ENCODE peak calls at places on chromosomes 12 and 14, in four cellular contexts. O, L, X and Y are unnamed samples.

GRCh38 chr12:112686373-112686772 is 105.2 kb upstream of the RPH3A start:
- DNase-seq in X (no peak), O (no peak), L (no peak), Y (peak; percentile 39)

GRCh38 chr14:92470215-92470614 is 43.4 kb upstream of the RIN3 start:
- DNase-seq in O (no peak), L (no peak), X (no peak), Y (no peak)

GRCh38 chr12:49088932-49089330 is 5.7 kb downstream of the DHH start:
- DNase-seq in X (no peak), L (no peak), O (no peak), Y (no peak)

GRCh38 chr14:44530482-44530881 is 23.4 kb upstream of the FSCB start:
- DNase-seq in O (no peak), X (no peak), L (no peak), Y (no peak)

GRCh38 chr14:94320243-94320642 is 2.9 kb downstream of the SERPINA6 start:
- DNase-seq in L (no peak), X (no peak), O (no peak), Y (peak; percentile 51)

GRCh38 chr14:51182166-51182565 is 57.9 kb upstream of the TMX1 start:
- DNase-seq in L (no peak), X (no peak), O (no peak), Y (no peak)

GRCh38 chr14:70027785-70028428 is 148.7 kb downstream of the SMOC1 start:
- DNase-seq in X (peak; percentile 54), L (peak; percentile 54), O (no peak), Y (peak; percentile 93)

GRCh38 chr14:99183716-99184115 is 88.3 kb downstream of the BCL11B start:
- DNase-seq in X (no peak), O (no peak), L (no peak), Y (no peak)

GRCh38 chr12:82299617-82300016 is 58.6 kb downstream of the CCDC59 start:
- DNase-seq in L (no peak), X (no peak), O (no peak), Y (no peak)

GRCh38 chr12:63942464-63943241 is 98.2 kb downstream of the SRGAP1 start:
- DNase-seq in O (no peak), L (no peak), X (no peak), Y (no peak)

GRCh38 chr12:98750511-98750910 is 105.4 kb downstream of the APAF1 start:
- DNase-seq in X (no peak), L (no peak), O (no peak), Y (no peak)

GRCh38 chr12:16458521-16459078 is 111.2 kb downstream of the MGST1 start:
- DNase-seq in O (no peak), L (no peak), X (no peak), Y (no peak)

GRCh38 chr12:121579981-121580868 is 598 bp downstream of the KDM2B start:
- DNase-seq in X (peak; percentile 78), L (peak; percentile 76), O (peak; percentile 87), Y (peak; percentile 80)

GRCh38 chr12:54958048-54958658 is 26.4 kb downstream of the TESPA1 start:
- DNase-seq in O (no peak), X (peak; percentile 59), L (peak; percentile 37), Y (peak; percentile 73)